ENCODE peak calls at places on chromosomes 1 and 21, in four cellular contexts. One of them, this sample, is unnamed.

GRCh38 chr1:117621316-117621715 is 15.5 kb downstream of the TENT5C start:
- DNase-seq in mesendoderm: no peak
- DNase-seq in IMR-90: no peak
- DNase-seq in H9: no peak
- DNase-seq in this sample: no peak

GRCh38 chr1:13732971-13733667 is 33.1 kb downstream of the PRDM2 start:
- DNase-seq in H9: no peak
- DNase-seq in IMR-90: no peak
- DNase-seq in mesendoderm: no peak
- DNase-seq in this sample: no peak

GRCh38 chr1:19974822-19975416 is 4.5 kb downstream of the PLA2G2A start:
- DNase-seq in mesendoderm: peak; percentile 92
- DNase-seq in IMR-90: peak; percentile 72
- DNase-seq in H9: peak; percentile 78
- DNase-seq in this sample: peak; percentile 64

GRCh38 chr1:112359961-112360767 is 35.9 kb upstream of the CTTNBP2NL start:
- DNase-seq in mesendoderm: peak; percentile 85
- DNase-seq in IMR-90: peak; percentile 71
- DNase-seq in H9: peak; percentile 56
- DNase-seq in this sample: peak; percentile 15

GRCh38 chr1:1433804-1434130 is 1.7 kb upstream of the VWA1 start:
- DNase-seq in IMR-90: peak; percentile 39
- DNase-seq in mesendoderm: peak; percentile 84
- DNase-seq in H9: no peak
- DNase-seq in this sample: no peak

GRCh38 chr21:17795084-17796036 is 23.8 kb downstream of the C21orf91 start:
- DNase-seq in H9: no peak
- DNase-seq in IMR-90: no peak
- DNase-seq in mesendoderm: no peak
- DNase-seq in this sample: no peak

GRCh38 chr1:84078824-84079167 is 65.3 kb upstream of the PRKACB start:
- DNase-seq in mesendoderm: no peak
- DNase-seq in IMR-90: no peak
- DNase-seq in H9: no peak
- DNase-seq in this sample: no peak

GRCh38 chr1:15322648-15323350 is 75.8 kb downstream of the FHAD1 start:
- DNase-seq in mesendoderm: peak; percentile 45
- DNase-seq in H9: no peak
- DNase-seq in IMR-90: no peak
- DNase-seq in this sample: no peak

GRCh38 chr1:218080818-218081217 is 204.3 kb upstream of the RRP15 start:
- DNase-seq in H9: no peak
- DNase-seq in mesendoderm: no peak
- DNase-seq in IMR-90: no peak
- DNase-seq in this sample: no peak

GRCh38 chr21:32094792-32095191 is 184.1 kb downstream of the MIS18A start:
- DNase-seq in IMR-90: peak; percentile 46
- DNase-seq in H9: peak; percentile 45
- DNase-seq in mesendoderm: peak; percentile 72
- DNase-seq in this sample: no peak

GRCh38 chr21:37829447-37829846 is 86.8 kb downstream of the KCNJ6 start:
- DNase-seq in H9: no peak
- DNase-seq in mesendoderm: no peak
- DNase-seq in IMR-90: peak; percentile 70
- DNase-seq in this sample: no peak

GRCh38 chr1:213337025-213337678 is 286.1 kb downstream of the RPS6KC1 start:
- DNase-seq in mesendoderm: no peak
- DNase-seq in H9: no peak
- DNase-seq in IMR-90: no peak
- DNase-seq in this sample: no peak

GRCh38 chr1:116138277-116138792 is 27.1 kb downstream of the MAB21L3 start:
- DNase-seq in mesendoderm: no peak
- DNase-seq in IMR-90: no peak
- DNase-seq in H9: no peak
- DNase-seq in this sample: no peak

GRCh38 chr1:52814465-52814864 is 28.1 kb upstream of the ZYG11A start:
- DNase-seq in mesendoderm: peak; percentile 25
- DNase-seq in IMR-90: peak; percentile 62
- DNase-seq in H9: no peak
- DNase-seq in this sample: no peak

DNA sequence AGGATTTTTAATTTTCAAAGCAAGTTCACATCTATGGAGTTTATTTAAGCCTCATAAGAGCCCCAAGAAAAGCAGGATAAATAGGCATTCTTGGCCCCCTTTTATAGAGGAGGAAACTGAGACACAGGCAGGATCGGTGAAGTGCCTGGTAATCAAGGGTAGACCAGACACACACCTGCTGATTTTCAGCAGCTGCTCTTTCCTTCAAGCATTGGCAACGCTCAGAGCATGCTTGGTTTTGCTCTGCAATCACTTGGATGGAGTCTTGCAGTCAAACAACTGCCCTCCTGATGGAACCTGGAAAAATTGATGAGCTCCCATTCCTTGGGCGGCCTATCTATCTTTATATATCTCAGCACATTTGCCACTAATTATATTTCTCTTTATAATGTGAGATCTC is 478.9 kb upstream of the CAMK1G start:
- DNase-seq in mesendoderm: no peak
- DNase-seq in IMR-90: no peak
- DNase-seq in H9: no peak
- DNase-seq in this sample: no peak
- H3K56ac ChIP-seq in mesendoderm: no peak overlapping the region
- H3K56ac ChIP-seq in IMR-90: no peak overlapping the region
- H3K56ac ChIP-seq in H9: no peak overlapping the region
- H3K56ac ChIP-seq in this sample: no peak overlapping the region

GRCh38 chr1:58664881-58665280 is 35.0 kb downstream of the MYSM1 start:
- DNase-seq in H9: no peak
- DNase-seq in mesendoderm: no peak
- DNase-seq in IMR-90: no peak
- DNase-seq in this sample: no peak

GRCh38 chr1:58654322-58654721 is 45.5 kb downstream of the MYSM1 start:
- DNase-seq in mesendoderm: no peak
- DNase-seq in IMR-90: no peak
- DNase-seq in H9: no peak
- DNase-seq in this sample: no peak

GRCh38 chr1:58657082-58657481 is 42.8 kb downstream of the MYSM1 start:
- DNase-seq in H9: no peak
- DNase-seq in IMR-90: no peak
- DNase-seq in mesendoderm: no peak
- DNase-seq in this sample: no peak

GRCh38 chr1:58659516-58659915 is 40.3 kb downstream of the MYSM1 start:
- DNase-seq in H9: no peak
- DNase-seq in IMR-90: no peak
- DNase-seq in mesendoderm: no peak
- DNase-seq in this sample: no peak

DNA sequence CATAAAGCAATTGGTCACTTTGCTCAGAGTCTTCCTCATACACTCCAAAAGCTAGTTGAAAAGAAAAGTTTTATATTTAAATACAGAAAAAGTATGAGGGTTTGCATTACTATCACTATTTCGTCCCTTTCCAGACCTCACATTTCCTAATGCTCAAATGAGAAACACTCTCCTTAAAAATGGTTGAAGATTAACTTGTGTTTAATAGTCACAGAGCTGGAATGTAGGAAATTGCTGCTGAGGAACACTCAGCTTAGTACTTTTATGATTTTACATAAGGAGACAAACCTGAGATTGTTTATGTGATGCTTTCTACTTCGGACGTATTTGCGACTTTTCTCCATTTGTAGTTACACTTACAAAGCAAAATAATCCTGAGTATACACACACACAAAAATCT is 39.8 kb downstream of the MYSM1 start:
- DNase-seq in mesendoderm: no peak
- DNase-seq in IMR-90: no peak
- DNase-seq in H9: no peak
- DNase-seq in this sample: no peak
- H3K56ac ChIP-seq in mesendoderm: no peak overlapping the region
- H3K56ac ChIP-seq in IMR-90: no peak overlapping the region
- H3K56ac ChIP-seq in H9: no peak overlapping the region
- H3K56ac ChIP-seq in this sample: no peak overlapping the region

GRCh38 chr1:198030682-198031081 is 113.5 kb downstream of the LHX9 start:
- DNase-seq in H9: no peak
- DNase-seq in IMR-90: peak; percentile 53
- DNase-seq in mesendoderm: no peak
- DNase-seq in this sample: no peak

GRCh38 chr1:198019126-198019525 is 102.0 kb downstream of the LHX9 start:
- DNase-seq in H9: no peak
- DNase-seq in IMR-90: no peak
- DNase-seq in mesendoderm: no peak
- DNase-seq in this sample: no peak

GRCh38 chr1:198024782-198025181 is 107.6 kb downstream of the LHX9 start:
- DNase-seq in mesendoderm: peak; percentile 86
- DNase-seq in IMR-90: peak; percentile 71
- DNase-seq in H9: no peak
- DNase-seq in this sample: no peak
- H3K56ac ChIP-seq in mesendoderm: no peak overlapping the region
- H3K56ac ChIP-seq in IMR-90: no peak overlapping the region
- H3K56ac ChIP-seq in H9: no peak overlapping the region
- H3K56ac ChIP-seq in this sample: no peak overlapping the region

GRCh38 chr1:245917403-245917802 is 589.7 kb downstream of the SMYD3 start:
- DNase-seq in H9: no peak
- DNase-seq in IMR-90: no peak
- DNase-seq in mesendoderm: no peak
- DNase-seq in this sample: no peak
- H3K56ac ChIP-seq in H9: no peak overlapping the region
- H3K56ac ChIP-seq in IMR-90: no peak overlapping the region
- H3K56ac ChIP-seq in mesendoderm: no peak overlapping the region
- H3K56ac ChIP-seq in this sample: no peak overlapping the region

GRCh38 chr1:65266501-65266900 is 42.8 kb upstream of the DNAJC6 start:
- DNase-seq in IMR-90: no peak
- DNase-seq in H9: no peak
- DNase-seq in mesendoderm: no peak
- DNase-seq in this sample: no peak
- H3K56ac ChIP-seq in IMR-90: no peak overlapping the region
- H3K56ac ChIP-seq in H9: no peak overlapping the region
- H3K56ac ChIP-seq in mesendoderm: no peak overlapping the region
- H3K56ac ChIP-seq in this sample: no peak overlapping the region

DNA sequence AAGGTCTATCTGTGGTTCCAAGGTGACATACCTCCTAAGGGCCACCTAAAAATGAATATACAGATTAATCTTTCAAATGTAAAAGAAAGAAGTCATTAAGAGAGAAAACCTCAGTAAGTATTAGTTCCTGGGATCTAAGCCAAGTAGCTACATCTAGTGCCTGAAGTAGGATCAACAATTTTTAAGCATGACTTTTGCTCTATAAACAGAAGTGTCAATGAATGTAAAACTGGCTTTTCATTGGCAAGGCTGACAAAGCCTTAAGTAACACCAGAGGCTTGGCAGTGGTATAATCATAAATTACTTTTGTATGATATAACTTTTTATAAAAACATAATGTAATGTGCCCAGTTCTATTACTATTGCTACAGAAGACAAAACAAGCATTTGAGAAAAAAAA is 12.2 kb upstream of the ACADM start:
- DNase-seq in H9: no peak
- DNase-seq in IMR-90: no peak
- DNase-seq in mesendoderm: no peak
- DNase-seq in this sample: no peak
- H3K56ac ChIP-seq in H9: no peak overlapping the region
- H3K56ac ChIP-seq in IMR-90: no peak overlapping the region
- H3K56ac ChIP-seq in mesendoderm: no peak overlapping the region
- H3K56ac ChIP-seq in this sample: no peak overlapping the region